ENCODE peak calls at places on chromosomes 13 and 19, in five cellular contexts. T is NT2/D1, N is H1, M is GM12878, P is HepG2. G is an unnamed sample.

GRCh38 chr13:66076417-66076816 is 1153.7 kb downstream of the PCDH9 start:
- DNase-seq in T (no peak), N (no peak), M (no peak), P (no peak), G (no peak)

GRCh38 chr13:21672811-21673591 is 2.1 kb downstream of the FGF9 start:
- DNase-seq in T (no peak), N (no peak), M (no peak), P (no peak), G (no peak)

GRCh38 chr13:35714096-35714495 is 237.6 kb upstream of the MAB21L1 start:
- DNase-seq in T (no peak), N (no peak), M (no peak), P (no peak), G (no peak)

GRCh38 chr13:81393110-81393509 is 1052.2 kb upstream of the SPRY2 start:
- DNase-seq in T (no peak), N (no peak), M (no peak), P (no peak), G (no peak)

GRCh38 chr13:37959284-37959683 is 89.7 kb upstream of the TRPC4 start:
- DNase-seq in T (no peak), N (no peak), M (no peak), P (no peak), G (no peak)

GRCh38 chr19:53432088-53432661 is 391 bp downstream of the ZNF761 start:
- DNase-seq in T (no peak), N (peak; percentile 56), M (no peak), P (no peak), G (peak; percentile 15)

GRCh38 chr13:29922281-29922821 is 71.9 kb upstream of the UBL3 start:
- DNase-seq in T (no peak), N (no peak), M (no peak), P (no peak), G (no peak)

GRCh38 chr19:30817965-30818364 is 445.8 kb downstream of the ZNF536 start:
- DNase-seq in T (no peak), N (no peak), M (no peak), P (peak; percentile 38), G (no peak)

GRCh38 chr19:46351241-46352041 is 4.6 kb downstream of the PPP5C start:
- DNase-seq in T (no peak), N (no peak), M (no peak), P (no peak), G (no peak)

GRCh38 chr19:32464279-32464678 is 58.7 kb downstream of the DPY19L3 start:
- DNase-seq in T (no peak), N (no peak), M (no peak), P (no peak), G (no peak)

GRCh38 chr19:38655148-38655824 is 7.8 kb downstream of the ACTN4 start:
- DNase-seq in T (no peak), N (no peak), M (no peak), P (no peak), G (no peak)

GRCh38 chr19:4877753-4878490 is 10.5 kb upstream of the PLIN3 start:
- DNase-seq in T (no peak), N (peak; percentile 60), M (no peak), P (no peak), G (no peak)
- TF ChIP-seq SUZ12 in T (no peak), N (no peak), M (no peak), P (no peak), G (no peak)

DNA sequence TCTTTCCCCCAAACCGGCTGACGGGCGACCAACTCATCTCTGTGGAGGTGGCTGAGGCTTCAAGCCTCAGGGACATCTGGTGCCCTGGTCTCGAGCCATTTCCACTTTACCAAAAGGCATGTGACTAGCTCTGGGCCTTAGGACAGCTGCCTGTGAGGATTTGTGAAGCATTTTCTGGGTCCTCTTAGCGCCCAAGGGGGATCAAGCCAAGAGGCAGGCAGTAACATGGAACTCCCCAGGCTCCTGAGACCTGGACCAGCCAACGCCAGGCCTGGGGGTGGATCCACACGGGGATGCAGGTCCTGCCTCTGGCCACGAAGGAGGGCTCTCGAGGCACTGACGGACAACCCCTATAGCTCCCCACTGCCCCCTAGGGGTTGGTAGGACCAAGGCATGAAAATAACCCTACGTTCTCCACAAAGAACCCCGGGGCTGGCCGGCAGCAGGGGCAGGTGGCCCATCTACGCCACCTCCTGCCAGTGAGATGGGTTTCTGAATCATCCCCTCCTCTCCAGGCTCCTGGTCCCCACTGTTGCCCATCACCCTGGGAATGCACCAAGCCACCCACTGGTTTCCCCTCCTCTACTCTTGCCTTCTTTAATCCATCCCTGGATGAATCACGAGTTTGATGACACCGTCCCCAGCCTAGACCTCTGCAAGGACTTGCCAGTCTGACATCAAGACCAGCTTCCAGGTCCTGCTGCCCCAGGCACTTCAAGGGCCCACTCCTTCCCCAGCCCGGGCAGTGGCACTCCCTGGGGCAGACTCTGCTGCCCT is 7.0 kb upstream of the MYDGF start:
- DNase-seq in T (peak; percentile 77), N (peak; percentile 91), M (no peak), P (peak; percentile 69), G (peak; percentile 65)
- TF ChIP-seq SUZ12 in T (no peak), N (no peak), M (no peak), P (no peak), G (no peak)

GRCh38 chr13:28313579-28313978 is 175.2 kb downstream of the PAN3 start:
- DNase-seq in T (no peak), N (no peak), M (no peak), P (no peak), G (peak; percentile 36)
- TF ChIP-seq SUZ12 in T (no peak), N (no peak), M (no peak), P (no peak), G (no peak)

GRCh38 chr13:49443327-49443688 is 556 bp downstream of the CAB39L start:
- DNase-seq in T (no peak), N (no peak), M (no peak), P (peak; percentile 40), G (peak; percentile 6)
- TF ChIP-seq SUZ12 in T (no peak), N (no peak), M (no peak), P (no peak), G (no peak)

DNA sequence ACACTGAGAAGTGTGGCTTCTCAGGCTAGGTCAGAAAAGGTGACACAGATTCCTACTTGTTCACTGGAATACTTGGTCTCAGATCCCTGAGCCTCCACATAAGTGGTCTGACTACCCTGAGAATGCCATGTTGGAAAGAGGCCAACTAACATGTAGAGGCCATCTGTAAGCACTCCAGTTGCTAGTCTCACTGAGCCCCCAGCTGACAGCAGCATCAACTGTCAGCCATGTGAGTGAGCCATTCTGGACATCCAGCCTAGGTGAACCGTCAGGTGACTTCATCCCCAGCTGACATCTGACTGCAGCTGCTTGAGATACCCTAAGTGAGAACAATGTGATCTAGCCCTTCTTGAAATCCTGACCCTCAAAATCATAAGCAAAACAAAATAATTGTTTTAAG is 18.1 kb upstream of the ARL11 start:
- DNase-seq in T (no peak), N (no peak), M (no peak), P (no peak), G (no peak)
- TF ChIP-seq SUZ12 in T (no peak), N (no peak), M (no peak), P (no peak), G (no peak)

DNA sequence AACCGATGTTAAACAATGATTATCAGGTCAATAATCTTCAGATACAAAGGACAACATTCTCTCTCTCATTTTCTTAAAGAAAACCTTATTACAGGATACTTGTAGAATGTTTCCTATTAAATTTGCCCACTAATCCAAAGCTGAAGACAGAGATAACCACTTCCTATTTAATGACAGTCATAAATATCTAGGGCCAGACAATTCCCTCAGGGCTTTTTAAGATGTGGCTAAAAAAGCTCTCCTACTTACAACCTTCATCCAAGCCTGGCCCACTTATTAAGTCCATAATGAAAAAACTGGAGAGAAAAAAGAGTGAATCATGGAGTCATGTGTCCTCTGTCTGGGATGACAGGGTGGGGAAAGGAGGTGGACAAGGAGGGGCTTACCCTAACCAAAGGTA is 235.9 kb downstream of the KLF12 start:
- DNase-seq in T (no peak), N (no peak), M (no peak), P (no peak), G (no peak)
- TF ChIP-seq SUZ12 in T (no peak), N (no peak), M (no peak), P (no peak), G (no peak)

DNA sequence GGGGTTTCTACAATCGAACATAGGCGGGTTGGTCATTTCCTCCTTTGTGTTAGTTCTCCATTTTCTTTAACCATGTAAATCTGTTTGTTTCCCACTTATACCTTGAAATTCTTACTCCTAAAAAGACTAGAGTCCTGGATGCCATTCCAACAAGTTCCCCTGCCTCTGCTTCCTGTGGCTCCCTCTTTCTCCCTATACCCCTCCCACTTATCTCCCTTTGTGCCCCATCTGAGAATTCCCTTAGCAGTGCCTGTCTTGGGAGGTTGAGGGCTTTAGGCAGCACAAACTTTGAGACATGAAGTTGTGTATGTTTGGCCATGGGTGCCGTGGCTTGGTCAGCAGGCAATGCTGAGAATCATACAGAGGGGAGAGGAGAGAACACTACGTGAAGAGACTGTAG is 176.4 kb downstream of the RGCC start:
- DNase-seq in T (no peak), N (no peak), M (no peak), P (no peak), G (no peak)
- TF ChIP-seq SUZ12 in T (no peak), N (no peak), M (no peak), P (no peak), G (no peak)